ENCODE peak calls at places on chromosomes 11 and 22, in four cellular contexts. K is K562, E is SK-N-SH, W is GM12878. A is an unnamed sample.
A peak's percentile ranks its signal among the peaks of the same experiment; 100 is the strongest.

GRCh38 chr22:44752285-44753188 is at the start of gene ARHGAP8:
- DNase-seq in E (peak; percentile 74), W (no peak), K (peak; percentile 60), A (peak; percentile 69)

GRCh38 chr22:37601540-37602442 is 6.8 kb upstream of the GGA1 start:
- DNase-seq in W (peak; percentile 42), K (peak; percentile 82), E (no peak), A (peak; percentile 69)

GRCh38 chr11:76700177-76701100 is 29.9 kb upstream of the LRRC32 start:
- DNase-seq in E (peak; percentile 57), K (peak; percentile 92), W (no peak), A (no peak)

GRCh38 chr11:108891143-108891542 is 226.3 kb downstream of the DDX10 start:
- DNase-seq in W (no peak), E (no peak), K (no peak), A (no peak)

GRCh38 chr11:66366844-66367477 is 4.6 kb downstream of the SLC29A2 start:
- DNase-seq in W (no peak), K (peak; percentile 3), E (no peak), A (no peak)

GRCh38 chr22:21937821-21938070 is 14.9 kb downstream of the PPM1F start:
- DNase-seq in E (no peak), W (no peak), K (no peak), A (no peak)

GRCh38 chr11:1157645-1158591 is at the start of gene MUC5AC:
- DNase-seq in E (peak; percentile 30), K (no peak), W (no peak), A (peak; percentile 8)

GRCh38 chr11:17343907-17344306 is 7.7 kb upstream of the NCR3LG1 start:
- DNase-seq in K (no peak), W (no peak), E (no peak), A (no peak)

GRCh38 chr11:115084191-115084590 is 405.9 kb downstream of the NXPE2 start:
- DNase-seq in K (no peak), E (no peak), W (no peak), A (no peak)

GRCh38 chr22:42172385-42173172 is 42.0 kb upstream of the CYP2D6 start:
- DNase-seq in W (no peak), K (no peak), E (peak; percentile 56), A (no peak)

GRCh38 chr11:72719144-72719543 is 33.1 kb downstream of the ARAP1 start:
- DNase-seq in K (no peak), E (no peak), W (no peak), A (no peak)

GRCh38 chr22:24178502-24179440 is 2.5 kb upstream of the SUSD2 start:
- DNase-seq in K (no peak), E (peak; percentile 57), W (no peak), A (peak; percentile 58)

GRCh38 chr11:87063982-87064381 is 26.2 kb downstream of the TMEM135 start:
- DNase-seq in W (no peak), E (no peak), K (no peak), A (no peak)

GRCh38 chr11:65593518-65594414 is 1.8 kb downstream of the KCNK7 start:
- DNase-seq in K (peak; percentile 67), W (no peak), E (peak; percentile 84), A (peak; percentile 80)

GRCh38 chr22:32858121-32858703 is 56.7 kb downstream of the TIMP3 start:
- DNase-seq in W (no peak), K (no peak), E (no peak), A (no peak)

GRCh38 chr11:1526785-1527184 is 40.2 kb upstream of the MOB2 start:
- DNase-seq in E (no peak), W (no peak), K (no peak), A (no peak)

GRCh38 chr11:28621648-28622215 is 513.5 kb downstream of the METTL15 start:
- DNase-seq in W (no peak), E (no peak), K (no peak), A (no peak)

GRCh38 chr11:73315288-73316020 is 7.4 kb downstream of the ARHGEF17 start:
- DNase-seq in W (no peak), K (no peak), E (no peak), A (no peak)

GRCh38 chr11:57116654-57117053 is 65.1 kb upstream of the LRRC55 start:
- DNase-seq in E (peak; percentile 28), W (no peak), K (peak; percentile 65), A (peak; percentile 32)

GRCh38 chr11:107370390-107370789 is 87.2 kb downstream of the CWF19L2 start:
- DNase-seq in E (no peak), K (no peak), W (peak; percentile 5), A (no peak)

GRCh38 chr11:94884322-94884721 is 89.0 kb downstream of the CWC15 start:
- DNase-seq in W (no peak), K (no peak), E (no peak), A (no peak)

GRCh38 chr11:118290923-118291322 is 13.6 kb upstream of the CD3E start:
- DNase-seq in K (no peak), E (no peak), W (no peak), A (no peak)

GRCh38 chr22:32926600-32926999 is 125.1 kb downstream of the TIMP3 start:
- DNase-seq in W (no peak), K (peak; percentile 26), E (no peak), A (no peak)

GRCh38 chr22:30606455-30607299 is at the start of gene TCN2:
- DNase-seq in K (peak; percentile 68), E (peak; percentile 80), W (no peak), A (peak; percentile 89)

GRCh38 chr22:33126881-33127280 is 68.7 kb upstream of the SYN3 start:
- DNase-seq in K (no peak), E (peak; percentile 52), W (no peak), A (no peak)

GRCh38 chr11:68840661-68841653 is 759 bp downstream of the CPT1A start:
- DNase-seq in E (peak; percentile 79), W (no peak), K (peak; percentile 55), A (peak; percentile 53)

GRCh38 chr22:27146871-27147591 is 489.6 kb downstream of the MIAT start:
- DNase-seq in K (no peak), E (no peak), W (no peak), A (no peak)

GRCh38 chr11:36602143-36602542 is 4.1 kb upstream of the RAG2 start:
- DNase-seq in E (no peak), K (no peak), W (no peak), A (no peak)

GRCh38 chr11:118223992-118224391 is 819 bp downstream of the JAML start:
- DNase-seq in K (no peak), W (no peak), E (no peak), A (no peak)

GRCh38 chr11:130128626-130129025 is 31.0 kb upstream of the ST14 start:
- DNase-seq in W (no peak), E (no peak), K (no peak), A (no peak)

GRCh38 chr11:116927163-116927772 is 89.8 kb upstream of the APOA1 start:
- DNase-seq in E (peak; percentile 18), W (no peak), K (no peak), A (no peak)

GRCh38 chr11:107018274-107018901 is at the start of gene GUCY1A2:
- DNase-seq in E (peak; percentile 62), W (no peak), K (no peak), A (peak; percentile 46)

GRCh38 chr11:118142081-118142480 is 10.5 kb downstream of the SCN4B start:
- DNase-seq in E (no peak), W (no peak), K (no peak), A (no peak)

GRCh38 chr11:119729581-119730346 is 764 bp upstream of the NECTIN1 start:
- DNase-seq in E (peak; percentile 85), K (no peak), W (no peak), A (peak; percentile 32)

GRCh38 chr11:15649371-15650104 is 534.8 kb downstream of the INSC start:
- DNase-seq in K (no peak), W (no peak), E (no peak), A (no peak)

GRCh38 chr22:22040908-22041307 is 58.3 kb upstream of the TOP3B start:
- DNase-seq in K (no peak), W (no peak), E (no peak), A (no peak)

DNA sequence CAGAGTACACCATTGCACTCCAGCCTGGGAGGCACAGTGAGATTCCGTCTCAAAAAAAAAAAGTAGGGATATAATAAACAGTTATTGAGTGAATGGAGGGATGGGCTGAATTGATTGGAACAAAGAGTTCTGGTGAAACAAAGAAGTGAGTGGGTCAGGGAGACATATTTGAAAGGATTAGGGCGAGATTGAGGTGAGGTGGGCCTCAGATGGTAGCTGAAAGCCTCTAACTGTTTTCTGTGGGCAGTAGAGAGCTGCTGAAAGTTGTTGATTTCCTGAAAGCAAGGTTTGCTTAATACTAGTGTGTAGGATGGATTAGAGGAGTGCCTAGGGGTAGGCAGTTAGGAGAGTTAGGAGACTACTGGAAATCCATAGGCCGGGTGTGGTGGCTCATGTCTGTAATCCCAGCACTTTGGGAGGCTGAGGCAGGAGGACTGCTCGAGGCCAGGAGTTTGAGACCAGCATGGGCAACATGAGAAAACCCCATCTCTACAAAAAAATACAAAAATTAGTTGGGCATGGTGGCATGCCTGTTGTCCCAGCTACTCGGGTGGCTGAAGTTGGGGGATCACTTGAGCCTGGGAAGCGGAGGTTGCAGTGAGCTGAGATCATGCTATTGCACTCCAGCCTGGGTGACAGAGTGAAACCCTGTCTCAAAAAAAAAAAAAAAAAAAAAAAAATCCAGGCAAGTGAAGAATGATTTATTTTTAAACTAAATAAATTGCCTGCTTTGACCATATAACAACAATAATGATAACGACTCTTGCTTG is 41.4 kb upstream of the PTPRJ start:
- DNase-seq in W (no peak), E (no peak), K (no peak), A (no peak)
- TF ChIP-seq USF1 in W (no peak), E (no peak), K (no peak), A (no peak)

GRCh38 chr22:43233529-43233928 is 46.6 kb upstream of the TTLL12 start:
- DNase-seq in E (no peak), W (no peak), K (no peak), A (no peak)

GRCh38 chr22:43230571-43230970 is 43.6 kb upstream of the TTLL12 start:
- DNase-seq in W (no peak), E (no peak), K (no peak), A (no peak)

GRCh38 chr22:43230983-43231723 is 44.2 kb upstream of the TTLL12 start:
- DNase-seq in K (peak; percentile 73), W (no peak), E (peak; percentile 79), A (peak; percentile 89)

GRCh38 chr22:43232445-43232844 is 45.5 kb upstream of the TTLL12 start:
- DNase-seq in W (no peak), E (no peak), K (no peak), A (no peak)

DNA sequence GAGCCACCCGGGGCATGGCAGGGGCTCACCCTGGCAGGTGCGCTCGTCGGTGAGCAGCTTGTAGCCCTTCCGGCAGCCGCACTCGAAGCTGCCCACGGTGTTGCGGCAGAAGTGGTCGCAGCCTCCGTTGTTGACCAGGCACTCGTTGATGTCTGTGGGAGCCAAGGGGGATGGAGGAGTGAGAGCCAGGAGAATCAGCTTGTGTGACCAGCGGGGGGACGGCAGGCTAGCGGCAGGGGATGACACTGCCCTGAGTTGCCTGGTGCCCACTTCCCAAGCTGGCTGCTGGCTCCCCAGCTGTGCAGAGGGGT is 44.7 kb upstream of the TTLL12 start:
- DNase-seq in K (no peak), E (no peak), W (no peak), A (no peak)
- TF ChIP-seq USF1 in K (no peak), E (no peak), W (no peak), A (no peak)

GRCh38 chr11:88390254-88390653 is 52.7 kb upstream of the CTSC start:
- DNase-seq in K (no peak), W (no peak), E (no peak), A (no peak)

GRCh38 chr11:88384004-88384677 is 46.6 kb upstream of the CTSC start:
- DNase-seq in E (no peak), K (no peak), W (no peak), A (no peak)

GRCh38 chr11:88383446-88383845 is 45.9 kb upstream of the CTSC start:
- DNase-seq in E (no peak), W (no peak), K (no peak), A (no peak)

GRCh38 chr11:88384678-88385015 is 47.1 kb upstream of the CTSC start:
- DNase-seq in W (no peak), E (no peak), K (no peak), A (no peak)
- TF ChIP-seq USF1 in W (no peak), E (no peak), K (no peak), A (no peak)

GRCh38 chr11:7564803-7565202 is 51.0 kb downstream of the PPFIBP2 start:
- DNase-seq in K (no peak), E (no peak), W (no peak), A (no peak)
- TF ChIP-seq USF1 in K (no peak), E (no peak), W (no peak), A (no peak)

A was measured in WTC11.